ENCODE peak calls at places on chromosomes 1 and 21, in seven cellular contexts. J is A549, R is neural crest cell, Y is mesothelial cell of epicardium, U is psoas muscle, F is GM10248, E is cardiac muscle cell. H is an unnamed sample.

GRCh38 chr1:229596961-229597699 is 28.8 kb downstream of the TAF5L start:
- DNase-seq in J (no peak), R (no peak), Y (no peak), U (peak; percentile 76), F (no peak), E (peak; percentile 33), H (peak; percentile 34)

GRCh38 chr1:3932156-3932555 is 32.1 kb upstream of the C1orf174 start:
- DNase-seq in J (no peak), R (no peak), Y (no peak), U (no peak), F (no peak), E (no peak), H (no peak)

GRCh38 chr1:109482796-109483638 is 688 bp upstream of the ATXN7L2 start:
- DNase-seq in J (no peak), R (peak; percentile 51), Y (no peak), U (peak; percentile 74), F (no peak), E (no peak), H (no peak)

GRCh38 chr1:29516063-29516820 is 279.9 kb downstream of the PTPRU start:
- DNase-seq in J (no peak), R (no peak), Y (no peak), U (no peak), F (no peak), E (no peak), H (no peak)

GRCh38 chr1:54284781-54285563 is 85.0 kb downstream of the MRPL37 start:
- DNase-seq in J (no peak), R (no peak), Y (no peak), U (no peak), F (no peak), E (no peak), H (no peak)

GRCh38 chr1:238485062-238485905 is 594.6 kb upstream of the ZP4 start:
- DNase-seq in J (no peak), R (peak; percentile 18), Y (no peak), U (no peak), F (no peak), E (peak; percentile 40), H (peak; percentile 78)

GRCh38 chr1:185720633-185721272 is 13.4 kb upstream of the HMCN1 start:
- DNase-seq in J (no peak), R (no peak), Y (no peak), U (no peak), F (no peak), E (peak; percentile 86), H (peak; percentile 43)

GRCh38 chr1:165173409-165173808 is 183.1 kb downstream of the LMX1A start:
- DNase-seq in J (no peak), R (no peak), Y (no peak), U (no peak), F (no peak), E (no peak), H (no peak)

GRCh38 chr1:231059566-231060193 is 19.6 kb upstream of the FAM89A start:
- DNase-seq in J (no peak), R (no peak), Y (no peak), U (no peak), F (no peak), E (peak; percentile 25), H (no peak)

GRCh38 chr1:230883964-230884363 is 15.6 kb upstream of the C1orf198 start:
- DNase-seq in J (no peak), R (no peak), Y (no peak), U (no peak), F (no peak), E (no peak), H (no peak)

GRCh38 chr1:209183195-209183594 is 400.3 kb upstream of the CAMK1G start:
- DNase-seq in J (no peak), R (no peak), Y (no peak), U (no peak), F (no peak), E (no peak), H (no peak)

GRCh38 chr21:34926784-34927548 is 122.1 kb downstream of the RUNX1 start:
- DNase-seq in J (no peak), R (no peak), Y (no peak), U (no peak), F (no peak), E (peak; percentile 53), H (no peak)

GRCh38 chr1:200626853-200627534 is 6.4 kb upstream of the KIF14 start:
- DNase-seq in J (no peak), R (no peak), Y (no peak), U (no peak), F (no peak), E (no peak), H (no peak)

GRCh38 chr1:112533029-112533428 is 24.3 kb downstream of the WNT2B start:
- DNase-seq in J (no peak), R (no peak), Y (no peak), U (no peak), F (no peak), E (no peak), H (no peak)

GRCh38 chr1:33036051-33036525 is 595 bp downstream of the AK2 start:
- DNase-seq in J (peak; percentile 28), R (no peak), Y (no peak), U (no peak), F (no peak), E (no peak), H (no peak)

GRCh38 chr1:208766812-208767211 is 522.6 kb upstream of the PLXNA2 start:
- DNase-seq in J (no peak), R (no peak), Y (peak; percentile 34), U (no peak), F (no peak), E (no peak), H (no peak)

GRCh38 chr1:83697220-83697619 is 301.7 kb downstream of the TTLL7 start:
- DNase-seq in J (no peak), R (no peak), Y (no peak), U (no peak), F (no peak), E (no peak), H (no peak)

GRCh38 chr1:40745180-40745579 is 38.4 kb upstream of the KCNQ4 start:
- DNase-seq in J (no peak), R (no peak), Y (no peak), U (no peak), F (no peak), E (peak; percentile 18), H (no peak)

GRCh38 chr1:205626216-205626615 is 5.6 kb downstream of the ELK4 start:
- DNase-seq in J (no peak), R (no peak), Y (no peak), U (no peak), F (no peak), E (no peak), H (no peak)

DNA sequence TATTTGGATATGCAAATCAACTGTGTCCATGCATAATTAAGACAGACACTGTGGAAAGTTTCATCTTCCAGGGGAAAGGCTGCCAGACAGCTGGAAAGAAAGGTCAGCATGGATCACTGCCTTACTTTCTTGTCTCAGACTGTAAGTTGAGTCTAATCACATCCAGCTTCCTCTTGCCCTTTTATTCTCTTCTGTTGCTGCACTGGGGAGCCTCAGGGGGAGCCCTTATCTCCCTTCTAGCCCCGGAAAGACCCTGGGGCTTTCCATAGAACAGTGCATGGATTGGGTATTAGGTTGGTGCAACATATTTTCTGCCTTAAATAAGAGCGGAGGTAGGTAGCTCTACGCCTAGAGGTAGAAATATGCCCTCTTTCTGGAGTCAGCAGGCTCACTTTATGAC is 182.9 kb downstream of the OMA1 start:
- DNase-seq in J (no peak), R (no peak), Y (no peak), U (no peak), F (no peak), E (no peak), H (no peak)
- TF ChIP-seq CTCF in J (no peak), R (no peak), Y (no peak), U (no peak), F (no peak), E (no peak), H (no peak)

DNA sequence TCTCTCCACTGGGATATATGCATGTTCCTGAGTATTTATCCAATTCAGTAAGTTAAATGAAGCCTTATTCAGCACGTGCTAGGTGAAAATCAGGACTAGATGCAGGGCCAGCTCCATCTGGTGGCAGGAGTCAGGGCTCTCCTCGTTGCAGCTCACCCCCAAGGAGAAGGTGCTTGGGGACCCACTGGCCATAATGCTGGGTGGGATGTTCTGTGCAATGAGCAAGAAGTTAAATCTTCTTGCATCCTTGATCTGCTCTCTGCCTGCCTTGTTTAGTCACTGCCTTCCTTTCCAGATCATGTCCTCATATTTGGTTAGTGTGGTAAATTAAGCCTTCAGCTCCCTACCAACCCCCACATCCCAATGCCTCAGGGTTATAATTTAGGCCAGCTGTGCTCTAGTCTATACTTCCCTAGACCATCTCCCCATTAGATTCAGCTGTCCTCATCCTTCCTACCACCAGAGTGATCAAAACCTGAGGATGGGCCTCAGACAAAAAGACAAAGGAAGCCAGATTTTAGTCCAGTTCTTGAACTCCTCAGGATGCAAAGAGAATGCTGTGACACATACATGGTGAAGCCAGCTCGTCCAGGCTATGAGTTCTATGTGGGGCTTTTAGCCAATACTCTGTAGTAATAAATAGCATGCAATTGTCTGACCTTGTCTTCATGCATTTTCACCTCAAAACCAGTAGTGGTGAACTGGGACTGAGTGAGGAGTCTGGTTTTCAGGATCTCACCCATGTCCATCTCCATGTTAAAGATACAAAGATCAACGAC is 55.9 kb downstream of the SEC16B start:
- DNase-seq in J (peak; percentile 20), R (no peak), Y (no peak), U (no peak), F (no peak), E (peak; percentile 56), H (no peak)
- TF ChIP-seq CTCF in J (peak; percentile 24), R (peak; percentile 52), Y (no peak), U (peak; percentile 31), F (no peak), E (peak; percentile 72), H (peak; percentile 80)

DNA sequence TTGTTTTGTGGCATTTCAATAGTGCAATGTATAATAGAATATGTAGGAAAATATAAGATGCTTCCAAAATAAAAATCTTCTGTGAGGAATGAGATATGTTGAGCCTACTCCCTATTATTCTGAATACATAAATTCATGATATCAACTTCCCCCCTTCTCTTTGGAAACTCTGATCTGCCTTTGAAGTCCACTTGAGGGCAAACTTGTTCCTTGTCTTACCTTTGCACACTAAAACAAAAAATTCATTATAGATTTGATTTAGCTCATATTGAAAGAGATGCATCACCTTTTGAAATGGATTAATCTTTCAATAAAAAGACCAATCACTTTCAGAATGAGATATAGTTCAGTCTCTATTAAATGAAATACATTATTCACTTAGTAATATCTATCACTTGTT is 580.7 kb upstream of the ADGRL4 start:
- DNase-seq in J (no peak), R (no peak), Y (no peak), U (no peak), F (no peak), E (peak; percentile 34), H (no peak)
- TF ChIP-seq CTCF in J (no peak), R (no peak), Y (no peak), U (no peak), F (no peak), E (peak; percentile 21), H (no peak)

GRCh38 chr21:16194851-16195251 is 465.1 kb downstream of the USP25 start:
- DNase-seq in J (no peak), R (peak; percentile 16), Y (no peak), U (no peak), F (no peak), E (peak; percentile 66), H (no peak)

GRCh38 chr21:16195896-16196443 is 466.2 kb downstream of the USP25 start:
- DNase-seq in J (no peak), R (no peak), Y (no peak), U (no peak), F (no peak), E (peak; percentile 33), H (no peak)

GRCh38 chr21:16195476-16195875 is 465.7 kb downstream of the USP25 start:
- DNase-seq in J (no peak), R (no peak), Y (no peak), U (no peak), F (no peak), E (peak; percentile 81), H (no peak)

GRCh38 chr21:16192900-16193299 is 463.1 kb downstream of the USP25 start:
- DNase-seq in J (peak; percentile 23), R (no peak), Y (no peak), U (no peak), F (no peak), E (peak; percentile 29), H (no peak)

GRCh38 chr21:16193758-16194606 is 464.2 kb downstream of the USP25 start:
- DNase-seq in J (peak; percentile 4), R (peak; percentile 22), Y (no peak), U (peak; percentile 77), F (no peak), E (peak; percentile 87), H (peak; percentile 33)
- TF ChIP-seq CTCF in J (peak; percentile 30), R (no peak), Y (no peak), U (peak; percentile 42), F (peak; percentile 14), E (peak; percentile 37), H (peak; percentile 36)

H was measured in AG09309.